ENCODE peak calls at places on chromosomes 3 and 15, in seven cellular contexts. I is A549, W is endothelial cell of umbilical vein, E is HCT116, M is HepG2, N is K562, O is H1. K is an unnamed sample.

GRCh38 chr3:167489571-167489970 is 15.7 kb upstream of the SERPINI2 start:
- DNase-seq in I (no peak), W (no peak), O (no peak), N (no peak), E (no peak), M (no peak), K (no peak)

GRCh38 chr15:40508216-40508615 is 37.4 kb downstream of the CHST14 start:
- DNase-seq in I (no peak), E (no peak), O (no peak), W (no peak), N (no peak), M (no peak), K (no peak)

GRCh38 chr15:61715082-61715481 is 345.2 kb downstream of the VPS13C start:
- DNase-seq in N (no peak), E (no peak), M (no peak), W (no peak), O (no peak), I (no peak), K (no peak)

GRCh38 chr3:127954642-127955041 is 39.6 kb downstream of the KBTBD12 start:
- DNase-seq in E (no peak), I (no peak), O (no peak), N (no peak), M (no peak), W (no peak), K (no peak)

GRCh38 chr3:195160908-195161434 is 110.0 kb downstream of the XXYLT1 start:
- DNase-seq in N (no peak), O (no peak), I (no peak), E (no peak), W (peak; percentile 59), M (no peak), K (no peak)

GRCh38 chr15:69468241-69469121 is 15.9 kb downstream of the RPLP1 start:
- DNase-seq in O (no peak), M (no peak), W (no peak), N (peak; percentile 61), E (no peak), I (no peak), K (peak; percentile 89)

GRCh38 chr15:77021803-77022381 is 27.0 kb downstream of the PSTPIP1 start:
- DNase-seq in W (no peak), I (no peak), N (no peak), E (no peak), M (no peak), O (no peak), K (peak; percentile 60)

GRCh38 chr15:60372223-60372622 is 25.6 kb downstream of the ANXA2 start:
- DNase-seq in M (no peak), O (no peak), W (no peak), I (peak; percentile 65), E (no peak), N (no peak), K (no peak)

GRCh38 chr3:149808209-149808829 is 4.7 kb upstream of the RNF13 start:
- DNase-seq in O (no peak), I (peak; percentile 79), W (peak; percentile 81), N (peak; percentile 50), E (peak; percentile 70), M (peak; percentile 58), K (peak; percentile 70)

GRCh38 chr3:149363053-149363452 is 14.4 kb downstream of the TM4SF1 start:
- DNase-seq in O (no peak), N (no peak), I (no peak), W (peak; percentile 32), E (no peak), M (no peak), K (no peak)

GRCh38 chr15:57213783-57214366 is 162.4 kb upstream of the CGNL1 start:
- DNase-seq in E (peak; percentile 21), W (peak; percentile 76), M (peak; percentile 41), O (no peak), I (peak; percentile 51), N (peak; percentile 9), K (peak; percentile 59)

GRCh38 chr15:39736646-39737550 is 45.7 kb downstream of the FSIP1 start:
- DNase-seq in M (no peak), E (no peak), N (no peak), I (no peak), W (no peak), O (no peak), K (no peak)

GRCh38 chr15:56040081-56041035 is 46.9 kb upstream of the NEDD4 start:
- DNase-seq in W (peak; percentile 92), I (peak; percentile 90), N (no peak), O (peak; percentile 25), E (peak; percentile 88), M (peak; percentile 80), K (peak; percentile 27)

GRCh38 chr3:154059798-154060197 is 61.4 kb upstream of the ARHGEF26 start:
- DNase-seq in I (no peak), E (no peak), N (no peak), M (no peak), W (no peak), O (no peak), K (no peak)

DNA sequence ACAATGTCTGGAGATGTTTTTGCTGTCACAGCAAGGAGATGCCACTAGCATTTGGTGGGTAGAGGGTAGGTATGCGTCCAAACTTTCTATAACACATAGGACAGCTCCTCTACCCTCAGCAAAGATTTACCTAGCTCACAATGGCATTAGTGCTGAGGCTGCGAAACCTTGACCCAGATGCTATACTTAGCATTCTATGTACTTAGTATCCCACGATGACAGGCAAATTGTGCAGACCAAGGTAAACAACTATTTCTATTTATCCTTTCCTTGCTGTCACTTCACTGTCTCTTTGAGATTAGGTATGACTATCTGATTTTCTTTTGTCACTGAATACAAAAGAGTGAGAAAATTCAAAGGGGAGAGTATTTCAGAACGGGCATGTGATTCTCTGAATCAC is 265.2 kb upstream of the ZNF385D start:
- DNase-seq in M (no peak), W (no peak), O (no peak), E (no peak), N (no peak), I (no peak), K (no peak)
- TF ChIP-seq MAX in M (no peak), W (no peak), O (no peak), E (no peak), N (no peak), I (no peak), K (no peak)

DNA sequence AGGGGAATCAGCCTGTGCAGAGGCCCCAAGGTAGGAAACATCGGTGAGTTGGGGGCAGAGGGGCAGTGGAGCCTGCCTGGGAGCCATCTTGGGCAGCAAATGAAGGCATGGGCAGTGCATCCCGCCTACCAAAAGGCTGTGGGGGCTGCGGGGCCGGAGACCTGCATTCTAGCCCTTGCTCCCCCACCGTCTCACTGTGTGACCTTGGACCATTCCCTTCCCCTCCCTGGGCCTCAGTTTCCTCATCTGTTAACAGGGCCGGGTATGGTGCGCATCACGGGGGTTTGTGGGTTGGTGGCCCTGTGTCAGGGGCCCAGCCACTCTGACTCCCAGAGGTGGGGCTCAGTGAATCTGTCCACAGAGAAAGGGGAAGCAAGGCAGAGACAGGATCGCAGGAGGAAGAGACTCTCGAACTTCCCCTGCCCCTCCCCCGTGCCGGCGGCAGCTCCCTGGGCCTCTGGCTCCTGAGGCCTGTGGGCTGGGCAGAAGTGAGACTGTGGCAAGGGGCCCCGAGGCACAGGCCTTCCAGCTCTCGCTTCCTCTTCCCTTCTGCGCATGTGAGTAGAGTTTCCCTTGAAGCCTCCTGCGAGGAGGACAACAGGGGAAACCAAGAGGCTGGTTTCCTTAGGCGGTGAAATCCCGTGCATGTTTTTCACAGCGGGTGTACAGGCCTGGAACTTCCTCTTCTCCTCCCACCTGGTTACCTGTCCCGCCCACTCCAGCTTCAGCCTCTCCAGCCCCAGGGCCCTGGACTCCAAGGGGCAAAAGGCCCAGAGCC is 42.9 kb downstream of the IDH2 start:
- DNase-seq in N (peak; percentile 48), E (no peak), O (no peak), M (peak; percentile 31), I (no peak), W (no peak), K (peak; percentile 99)
- TF ChIP-seq POLR2A in N (no peak), E (no peak), O (peak; percentile 30), M (no peak), I (no peak), W (no peak), K (no peak)

GRCh38 chr3:71031914-71032521 is 551.5 kb downstream of the FOXP1 start:
- DNase-seq in O (no peak), M (no peak), E (no peak), N (no peak), I (no peak), W (peak; percentile 49), K (no peak)
- H3K4me3 ChIP-seq in O (no peak overlapping the region), M (no peak overlapping the region), E (no peak overlapping the region), N (no peak overlapping the region), I (no peak overlapping the region), W (no peak overlapping the region), K (no peak overlapping the region)

DNA sequence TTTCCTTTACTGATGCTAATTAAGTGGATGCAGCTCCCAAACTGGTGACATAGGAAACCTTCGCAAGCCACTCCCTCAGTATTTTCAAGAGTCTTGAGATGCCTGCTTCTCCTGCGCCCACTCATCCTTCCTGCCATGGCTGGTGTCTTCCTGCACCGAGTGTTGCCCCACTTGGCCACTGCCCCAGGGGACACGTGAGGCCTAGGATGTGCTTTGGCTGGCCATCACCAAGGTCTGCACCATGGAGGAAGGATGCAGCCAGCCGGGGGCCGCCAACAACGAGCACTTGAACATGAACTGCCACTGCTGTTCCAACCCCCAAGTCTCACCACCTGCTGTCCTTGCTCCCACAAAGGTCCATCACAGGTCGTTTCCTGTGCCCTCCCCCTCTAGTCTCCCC is 34.1 kb downstream of the EPHB3 start:
- DNase-seq in O (no peak), M (no peak), E (no peak), W (no peak), I (no peak), N (no peak), K (peak; percentile 34)
- TF ChIP-seq MAX in O (no peak), M (no peak), E (no peak), W (no peak), I (no peak), N (no peak), K (no peak)